ENCODE peak calls at places on chromosome 19, in eight cellular contexts. L, A, J, X, E, W, M and F are unnamed samples.

GRCh38 chr19:55117063-55117635 is 288 bp downstream of the PPP1R12C start:
- DNase-seq in L (no peak), A (no peak), J (no peak), X (no peak), E (no peak), W (no peak), M (no peak), F (no peak)

GRCh38 chr19:39595950-39596349 is 6.4 kb upstream of the LGALS13 start:
- DNase-seq in L (no peak), A (no peak), J (no peak), X (no peak), E (no peak), W (no peak), M (no peak), F (no peak)

GRCh38 chr19:41707502-41707812 is 969 bp upstream of the CEACAM5 start:
- DNase-seq in L (no peak), A (no peak), J (no peak), X (no peak), E (no peak), W (no peak), M (no peak), F (no peak)

GRCh38 chr19:38817081-38817480 is 4.3 kb upstream of the LGALS4 start:
- DNase-seq in L (no peak), A (no peak), J (no peak), X (no peak), E (no peak), W (no peak), M (no peak), F (no peak)

GRCh38 chr19:50982186-50982585 is 1.5 kb downstream of the KLK7 start:
- DNase-seq in L (no peak), A (no peak), J (no peak), X (no peak), E (no peak), W (no peak), M (no peak), F (no peak)

GRCh38 chr19:56124578-56124977 is 3.5 kb upstream of the ZNF787 start:
- DNase-seq in L (no peak), A (no peak), J (no peak), X (no peak), E (no peak), W (no peak), M (no peak), F (no peak)

GRCh38 chr19:10102787-10103236 is 334 bp upstream of the ANGPTL6 start:
- DNase-seq in L (no peak), A (no peak), J (no peak), X (no peak), E (no peak), W (no peak), M (no peak), F (no peak)

GRCh38 chr19:17948967-17949930 is 16.4 kb downstream of the CCDC124 start:
- DNase-seq in L (no peak), A (no peak), J (no peak), X (no peak), E (no peak), W (no peak), M (no peak), F (no peak)

GRCh38 chr19:33697766-33698165 is 76.0 kb downstream of the CHST8 start:
- DNase-seq in L (no peak), A (no peak), J (no peak), X (no peak), E (no peak), W (no peak), M (no peak), F (no peak)

GRCh38 chr19:31991984-31992655 is 353.3 kb upstream of the ZNF507 start:
- DNase-seq in L (no peak), A (no peak), J (no peak), X (no peak), E (no peak), W (no peak), M (no peak), F (no peak)

GRCh38 chr19:7679017-7679720 is 1.5 kb upstream of the TRAPPC5 start:
- DNase-seq in L (no peak), A (no peak), J (no peak), X (no peak), E (peak), W (no peak), M (no peak), F (no peak)

GRCh38 chr19:42316223-42317211 is 3.4 kb downstream of the TMEM145 start:
- DNase-seq in L (no peak), A (no peak), J (no peak), X (no peak), E (no peak), W (no peak), M (peak), F (no peak)

GRCh38 chr19:15640294-15640903 is at the start of gene CYP4F3:
- DNase-seq in L (no peak), A (no peak), J (peak), X (no peak), E (no peak), W (no peak), M (peak), F (no peak)